ENCODE peak calls at places on chromosome 15, in seven cellular contexts. J is BE2C, O is nephron progenitor cell, C is cardiac fibroblast, I is upper lobe of left lung, E is astrocyte, V is tibial nerve. K is an unnamed sample.

GRCh38 chr15:67190813-67191212 is 63.6 kb downstream of the AAGAB start:
- DNase-seq in J (no peak), O (no peak), C (no peak), I (no peak), E (no peak), V (no peak), K (no peak)

GRCh38 chr15:62444104-62445027 is 279.3 kb upstream of the C2CD4B start:
- DNase-seq in J (no peak), O (no peak), C (peak; percentile 95), I (no peak), E (peak; percentile 98), V (no peak), K (no peak)

GRCh38 chr15:66993090-66993489 is 72.3 kb upstream of the SMAD3 start:
- DNase-seq in J (no peak), O (no peak), C (no peak), I (no peak), E (no peak), V (no peak), K (no peak)

GRCh38 chr15:40925863-40926658 is 3.1 kb upstream of the DLL4 start:
- DNase-seq in J (no peak), O (peak; percentile 64), C (no peak), I (no peak), E (no peak), V (no peak), K (no peak)

GRCh38 chr15:37135225-37135624 is 34.9 kb upstream of the MEIS2 start:
- DNase-seq in J (peak; percentile 7), O (no peak), C (no peak), I (no peak), E (no peak), V (no peak), K (no peak)

GRCh38 chr15:98548172-98548971 is 100.0 kb upstream of the IGF1R start:
- DNase-seq in J (no peak), O (peak; percentile 65), C (peak; percentile 23), I (peak; percentile 75), E (peak; percentile 50), V (peak; percentile 66), K (peak; percentile 17)

GRCh38 chr15:75531041-75531450 is 48.1 kb downstream of the PTPN9 start:
- DNase-seq in J (no peak), O (no peak), C (peak; percentile 91), I (no peak), E (peak; percentile 37), V (peak; percentile 53), K (no peak)

GRCh38 chr15:89381330-89381729 is 46.7 kb upstream of the POLG start:
- DNase-seq in J (no peak), O (no peak), C (no peak), I (no peak), E (no peak), V (no peak), K (no peak)

GRCh38 chr15:45224596-45225217 is 27.3 kb upstream of the SLC28A2 start:
- DNase-seq in J (no peak), O (no peak), C (no peak), I (no peak), E (no peak), V (no peak), K (no peak)

GRCh38 chr15:81498314-81498713 is 124.3 kb upstream of the TMC3 start:
- DNase-seq in J (no peak), O (no peak), C (no peak), I (no peak), E (no peak), V (no peak), K (no peak)

GRCh38 chr15:89030311-89030710 is 57.9 kb upstream of the ABHD2 start:
- DNase-seq in J (no peak), O (no peak), C (peak; percentile 39), I (no peak), E (no peak), V (no peak), K (no peak)

GRCh38 chr15:101151286-101151685 is 100.6 kb downstream of the CHSY1 start:
- DNase-seq in J (no peak), O (no peak), C (no peak), I (no peak), E (no peak), V (no peak), K (no peak)

GRCh38 chr15:44194397-44195150 is 497 bp downstream of the FRMD5 start:
- DNase-seq in J (peak; percentile 86), O (no peak), C (peak; percentile 73), I (peak; percentile 28), E (peak; percentile 86), V (no peak), K (peak; percentile 17)

GRCh38 chr15:44193651-44194396 is 1.2 kb downstream of the FRMD5 start:
- DNase-seq in J (peak; percentile 64), O (peak; percentile 18), C (peak; percentile 51), I (no peak), E (peak; percentile 55), V (no peak), K (no peak)

GRCh38 chr15:44199393-44199792 is 4.3 kb upstream of the FRMD5 start:
- DNase-seq in J (no peak), O (no peak), C (no peak), I (no peak), E (no peak), V (no peak), K (no peak)

GRCh38 chr15:44195151-44195740 is at the start of gene FRMD5:
- DNase-seq in J (peak; percentile 98), O (peak; percentile 94), C (peak; percentile 97), I (peak; percentile 77), E (peak; percentile 96), V (peak; percentile 56), K (peak; percentile 72)
- TF ChIP-seq CTCF in J (peak; percentile 50), O (peak; percentile 35), C (peak; percentile 63), I (peak; percentile 31), E (peak; percentile 10), V (peak; percentile 39), K (no peak)

DNA sequence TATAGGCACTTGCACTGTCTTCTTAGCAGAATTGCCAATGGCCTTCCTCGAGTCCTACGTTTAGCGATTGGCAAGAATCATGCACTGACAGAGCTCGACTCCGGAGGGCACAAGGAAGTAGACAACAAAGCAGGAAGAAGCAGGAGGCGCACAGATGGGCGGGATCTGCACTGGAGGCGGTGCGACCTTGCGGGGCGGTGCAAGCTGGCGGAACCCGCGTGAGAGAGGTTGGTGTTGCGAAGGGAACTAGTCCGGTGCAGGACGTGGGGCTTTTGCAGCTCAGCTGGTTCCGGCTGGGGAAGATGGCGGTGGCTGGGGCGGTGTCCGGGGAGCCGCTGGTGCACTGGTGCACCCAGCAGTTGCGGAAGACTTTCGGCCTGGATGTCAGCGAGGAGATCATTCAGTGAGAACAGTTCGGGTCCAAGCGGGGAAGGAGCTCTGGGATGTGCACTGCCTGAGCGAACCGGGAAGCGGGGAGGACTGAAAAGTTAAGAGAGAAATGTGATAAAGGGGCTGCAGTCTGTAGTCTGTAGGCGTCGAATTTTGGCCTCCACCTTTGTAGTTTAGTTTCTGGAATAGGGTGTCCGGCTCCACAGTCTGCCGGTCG is at the start of gene TRIP4:
- DNase-seq in J (peak; percentile 97), O (peak; percentile 87), C (peak; percentile 98), I (peak; percentile 99), E (peak; percentile 96), V (peak; percentile 84), K (peak; percentile 95)
- TF ChIP-seq CTCF in J (peak; percentile 30), O (no peak), C (peak; percentile 21), I (peak; percentile 32), E (no peak), V (no peak), K (no peak)

DNA sequence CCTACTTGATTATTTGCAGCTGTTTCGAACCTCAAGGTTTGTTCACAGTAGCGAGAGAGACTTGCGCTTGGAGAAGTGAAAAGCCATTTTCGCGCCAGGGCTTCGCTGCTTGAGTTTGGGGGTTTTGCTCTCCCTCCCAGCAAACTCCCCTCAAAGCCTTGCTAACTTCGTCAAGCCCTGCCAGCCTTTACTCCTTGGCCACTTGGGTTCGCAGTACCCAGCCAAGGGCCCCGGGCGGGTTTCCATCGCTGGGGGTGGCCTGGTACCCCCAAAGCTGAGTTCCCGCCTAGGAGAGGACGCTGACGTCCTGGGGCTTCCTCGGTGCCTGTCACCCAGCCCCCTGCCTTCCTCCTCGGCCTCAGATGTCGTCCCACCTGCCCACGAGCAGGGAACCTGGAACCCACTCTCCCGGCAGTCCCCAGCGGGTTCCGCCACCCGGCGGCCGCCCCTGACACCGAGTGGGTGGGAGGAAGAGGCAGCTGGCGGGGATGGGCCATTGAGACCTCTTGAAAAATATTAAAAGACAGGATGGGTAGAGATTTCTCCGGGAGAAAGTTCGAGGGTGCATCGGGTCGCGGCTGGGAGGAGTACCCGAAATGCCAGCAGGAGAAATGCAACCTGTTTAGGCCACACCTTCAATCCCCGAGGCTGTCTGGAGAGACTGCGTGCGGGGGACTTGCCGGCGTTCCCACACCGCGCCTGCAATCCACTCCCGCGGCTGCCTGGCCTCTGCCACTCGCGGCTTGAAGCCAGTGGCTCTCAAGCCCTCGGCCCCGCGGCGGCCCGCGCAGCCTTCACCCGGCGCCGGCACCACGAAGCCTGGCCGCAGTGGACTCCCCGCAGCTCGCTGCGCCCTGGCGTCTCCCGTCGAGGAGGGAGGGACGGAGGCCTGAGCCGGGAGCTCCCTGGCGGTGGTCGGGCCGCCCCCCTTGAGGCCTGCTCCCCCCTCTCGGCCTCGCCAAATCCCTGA is 8.8 kb upstream of the NR2F2 start:
- DNase-seq in J (no peak), O (peak; percentile 70), C (peak; percentile 56), I (no peak), E (peak; percentile 44), V (peak; percentile 19), K (no peak)
- TF ChIP-seq CTCF in J (no peak), O (no peak), C (peak; percentile 14), I (no peak), E (no peak), V (peak; percentile 30), K (no peak)

GRCh38 chr15:91271565-91272153 is 171.6 kb downstream of the SV2B start:
- DNase-seq in J (peak; percentile 45), O (peak; percentile 70), C (peak; percentile 82), I (peak; percentile 35), E (peak; percentile 11), V (peak; percentile 38), K (peak; percentile 27)

GRCh38 chr15:91265431-91265940 is 165.4 kb downstream of the SV2B start:
- DNase-seq in J (no peak), O (no peak), C (no peak), I (no peak), E (no peak), V (no peak), K (no peak)

GRCh38 chr15:91270747-91271146 is 170.7 kb downstream of the SV2B start:
- DNase-seq in J (no peak), O (no peak), C (no peak), I (no peak), E (no peak), V (no peak), K (no peak)

GRCh38 chr15:91264651-91265351 is 164.7 kb downstream of the SV2B start:
- DNase-seq in J (no peak), O (no peak), C (no peak), I (no peak), E (no peak), V (no peak), K (no peak)

DNA sequence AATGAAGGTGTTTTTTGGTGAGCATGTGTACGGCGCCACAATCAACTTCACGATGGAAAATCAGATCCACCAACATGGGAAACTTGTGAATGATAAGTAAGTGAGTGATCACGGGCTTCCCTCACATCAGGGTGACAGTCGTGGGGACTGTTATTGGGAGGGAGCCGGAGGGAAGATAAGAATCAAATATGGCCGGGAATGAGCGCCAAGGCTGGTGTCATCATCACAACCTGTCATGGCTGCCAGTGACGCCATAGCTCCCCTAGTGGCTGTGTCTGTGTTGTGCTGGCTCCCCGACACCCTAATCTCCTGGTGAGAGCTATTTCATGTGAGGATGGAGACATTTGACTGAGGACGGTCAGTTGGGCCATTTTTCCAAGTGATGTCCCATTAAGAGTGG is 168.5 kb downstream of the SV2B start:
- DNase-seq in J (peak; percentile 39), O (no peak), C (no peak), I (no peak), E (no peak), V (no peak), K (no peak)
- TF ChIP-seq CTCF in J (peak; percentile 64), O (peak; percentile 19), C (peak; percentile 34), I (no peak), E (peak; percentile 24), V (no peak), K (no peak)